ENCODE peak calls at places on chromosomes 3 and 15, in eight cellular contexts. K is CD8-positive, alpha-beta T cell; H is HepG2; O is HCT116; Z is fibroblast of lung; Q is H9; E is CD8-positive, alpha-beta memory T cell; I is substantia nigra. U is an unnamed sample.
A peak's percentile ranks its signal among the peaks of the same experiment; 100 is the strongest.

GRCh38 chr3:107753494-107753893 is 230.7 kb downstream of the BBX start:
- DNase-seq in K (no peak), H (peak; percentile 47), O (peak; percentile 8), Z (peak; percentile 32), Q (peak; percentile 69), E (no peak), I (peak; percentile 8), U (peak; percentile 29)

GRCh38 chr3:32146669-32147315 is 40.4 kb downstream of the GPD1L start:
- DNase-seq in K (no peak), H (no peak), O (no peak), Z (no peak), Q (no peak), E (no peak), I (peak; percentile 13), U (no peak)

GRCh38 chr3:39990532-39990931 is 181.1 kb downstream of the MYRIP start:
- DNase-seq in K (no peak), H (peak; percentile 70), O (peak; percentile 55), Z (peak; percentile 17), Q (peak; percentile 32), E (no peak), I (no peak), U (peak; percentile 33)

GRCh38 chr15:65411470-65412071 is 11.2 kb downstream of the IGDCC4 start:
- DNase-seq in K (no peak), H (no peak), O (no peak), Z (peak; percentile 59), Q (no peak), E (no peak), I (no peak), U (no peak)

GRCh38 chr3:197339841-197340520 is 41.6 kb upstream of the DLG1 start:
- DNase-seq in K (no peak), H (peak; percentile 43), O (no peak), Z (peak; percentile 51), Q (no peak), E (no peak), I (no peak), U (no peak)

GRCh38 chr3:115445559-115445958 is 177.8 kb upstream of the GAP43 start:
- DNase-seq in K (no peak), H (no peak), O (no peak), Z (no peak), Q (no peak), E (no peak), I (no peak), U (no peak)

GRCh38 chr3:42499478-42499871 is 3.0 kb upstream of the VIPR1 start:
- DNase-seq in K (no peak), H (no peak), O (no peak), Z (no peak), Q (peak; percentile 17), E (no peak), I (no peak), U (no peak)

GRCh38 chr15:64618138-64618537 is 157.3 kb downstream of the RBPMS2 start:
- DNase-seq in K (no peak), H (no peak), O (no peak), Z (no peak), Q (no peak), E (no peak), I (no peak), U (no peak)

GRCh38 chr15:101497484-101498034 is 8.1 kb upstream of the PCSK6 start:
- DNase-seq in K (no peak), H (peak; percentile 77), O (no peak), Z (no peak), Q (no peak), E (no peak), I (no peak), U (no peak)

GRCh38 chr3:11819146-11819545 is 27.5 kb downstream of the TAMM41 start:
- DNase-seq in K (no peak), H (no peak), O (no peak), Z (no peak), Q (no peak), E (no peak), I (no peak), U (no peak)

GRCh38 chr3:11820540-11821041 is 26.1 kb downstream of the TAMM41 start:
- DNase-seq in K (no peak), H (no peak), O (no peak), Z (peak; percentile 53), Q (peak; percentile 30), E (no peak), I (no peak), U (no peak)

DNA sequence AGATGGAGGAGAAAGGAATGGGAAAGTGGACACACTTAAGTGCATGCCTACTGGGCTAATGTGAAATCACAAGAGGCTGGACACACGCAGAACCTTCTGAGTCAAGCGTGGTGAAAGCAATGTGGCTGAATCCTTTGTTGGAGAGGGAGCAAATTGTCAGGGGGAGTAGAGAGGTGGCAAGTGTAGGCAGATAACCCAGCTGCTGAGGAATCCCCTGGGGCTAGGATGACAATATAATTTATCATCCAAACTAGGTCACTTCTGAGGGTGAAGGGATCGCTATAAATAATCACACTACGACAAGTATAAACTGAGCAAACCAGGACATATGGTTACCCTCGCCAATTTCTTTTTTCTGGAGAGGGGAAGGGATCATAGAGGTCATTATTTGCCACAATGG is 28.7 kb downstream of the TAMM41 start:
- DNase-seq in K (no peak), H (no peak), O (no peak), Z (peak; percentile 27), Q (no peak), E (no peak), I (no peak), U (no peak)
- H3K27ac ChIP-seq in K (no peak overlapping the region), H (no peak overlapping the region), O (no peak overlapping the region), Z (no peak overlapping the region), Q (no peak overlapping the region), E (no peak overlapping the region), I (no peak overlapping the region), U (no peak overlapping the region)

GRCh38 chr15:75697523-75698398 is 14.9 kb downstream of the CSPG4 start:
- DNase-seq in K (no peak), H (no peak), O (no peak), Z (peak; percentile 32), Q (no peak), E (no peak), I (no peak), U (no peak)

GRCh38 chr15:75698399-75698747 is 14.3 kb downstream of the CSPG4 start:
- DNase-seq in K (no peak), H (no peak), O (no peak), Z (no peak), Q (no peak), E (no peak), I (no peak), U (no peak)

GRCh38 chr15:75695634-75696302 is 16.9 kb downstream of the CSPG4 start:
- DNase-seq in K (no peak), H (no peak), O (no peak), Z (no peak), Q (no peak), E (no peak), I (no peak), U (no peak)

GRCh38 chr15:75696303-75696657 is 16.4 kb downstream of the CSPG4 start:
- DNase-seq in K (no peak), H (no peak), O (no peak), Z (no peak), Q (no peak), E (no peak), I (no peak), U (peak; percentile 44)

GRCh38 chr15:75696854-75697259 is 15.8 kb downstream of the CSPG4 start:
- DNase-seq in K (no peak), H (no peak), O (no peak), Z (no peak), Q (no peak), E (no peak), I (no peak), U (no peak)
- H3K27ac ChIP-seq in K (no peak overlapping the region), H (no peak overlapping the region), O (no peak overlapping the region), Z (peak overlapping the region; percentile 26), Q (no peak overlapping the region), E (no peak overlapping the region), I (no peak overlapping the region), U (peak overlapping the region; percentile 73)

DNA sequence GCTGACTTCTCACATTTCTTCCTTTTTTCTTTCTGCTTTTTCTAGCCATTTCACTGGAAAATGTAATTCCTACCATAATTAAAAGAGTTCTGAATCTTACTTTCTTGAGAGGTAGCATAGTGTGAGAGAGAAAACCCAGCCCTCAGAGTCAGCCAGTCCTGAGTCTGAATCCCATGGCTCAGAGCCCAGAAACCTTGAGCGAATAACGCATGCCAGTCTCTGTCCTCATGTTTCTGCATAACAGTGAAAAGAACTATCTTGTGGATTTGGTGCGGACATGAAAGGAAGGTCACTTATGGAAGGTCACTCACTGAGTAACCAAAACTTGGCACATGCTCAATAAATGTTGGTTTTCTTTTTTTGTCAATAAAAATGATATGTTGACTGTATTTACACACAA is 29.3 kb upstream of the SLCO3A1 start:
- DNase-seq in K (no peak), H (no peak), O (no peak), Z (no peak), Q (no peak), E (no peak), I (no peak), U (no peak)
- H3K27ac ChIP-seq in K (no peak overlapping the region), H (no peak overlapping the region), O (no peak overlapping the region), Z (no peak overlapping the region), Q (no peak overlapping the region), E (no peak overlapping the region), I (no peak overlapping the region), U (no peak overlapping the region)

GRCh38 chr3:190076138-190076537 is 44.6 kb downstream of the P3H2 start:
- DNase-seq in K (no peak), H (no peak), O (no peak), Z (peak; percentile 63), Q (no peak), E (no peak), I (no peak), U (no peak)

GRCh38 chr3:190073264-190073663 is 47.4 kb downstream of the P3H2 start:
- DNase-seq in K (no peak), H (no peak), O (no peak), Z (peak; percentile 64), Q (no peak), E (no peak), I (no peak), U (no peak)

GRCh38 chr3:190077646-190078045 is 43.1 kb downstream of the P3H2 start:
- DNase-seq in K (no peak), H (no peak), O (no peak), Z (peak; percentile 78), Q (no peak), E (no peak), I (no peak), U (no peak)

GRCh38 chr3:190074817-190075216 is 45.9 kb downstream of the P3H2 start:
- DNase-seq in K (no peak), H (no peak), O (no peak), Z (no peak), Q (no peak), E (no peak), I (no peak), U (no peak)

DNA sequence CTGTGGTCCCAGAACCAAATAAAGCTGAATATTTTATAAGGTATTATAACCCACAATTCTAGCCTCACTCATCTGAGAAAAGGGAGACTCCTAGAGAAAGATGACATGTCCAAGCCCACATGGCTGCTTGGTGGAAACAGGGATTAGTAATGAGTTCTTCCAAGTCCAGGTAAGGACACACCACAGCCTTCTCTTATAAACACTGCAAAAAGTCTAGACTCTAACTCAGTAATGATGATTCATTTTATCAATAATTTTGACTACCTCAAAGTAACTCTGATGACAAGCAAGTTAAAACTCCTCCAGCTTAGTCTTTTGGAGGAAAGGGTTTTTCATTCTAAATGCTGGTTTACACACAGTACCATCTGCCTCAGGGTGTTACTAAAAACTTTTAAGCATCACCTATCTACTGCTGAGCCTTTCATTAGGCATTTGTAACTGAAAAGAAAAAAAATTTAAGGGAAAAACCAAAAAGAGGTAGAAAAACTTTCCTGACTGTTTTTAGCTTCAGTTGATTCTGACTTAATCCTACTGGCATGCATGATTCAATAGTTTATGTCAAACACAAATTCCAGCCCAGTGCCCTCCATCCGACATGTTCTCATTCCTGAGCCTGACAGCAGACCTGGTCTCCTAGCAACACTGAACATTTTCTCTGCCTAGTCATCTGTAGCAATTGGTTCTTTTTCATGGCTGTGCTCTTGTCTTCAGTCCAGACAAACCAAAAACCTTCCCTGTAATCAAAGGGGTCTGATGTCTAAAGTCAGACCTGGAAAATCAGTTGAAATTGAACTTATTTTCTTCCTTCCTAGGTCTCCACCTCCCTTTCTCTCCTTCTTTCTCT is 43.9 kb downstream of the P3H2 start:
- DNase-seq in K (no peak), H (peak; percentile 6), O (no peak), Z (peak; percentile 99), Q (no peak), E (no peak), I (no peak), U (peak; percentile 11)
- H3K27ac ChIP-seq in K (no peak overlapping the region), H (no peak overlapping the region), O (no peak overlapping the region), Z (peak overlapping the region; percentile 90), Q (no peak overlapping the region), E (no peak overlapping the region), I (no peak overlapping the region), U (no peak overlapping the region)

U was measured in prostate gland.